ENCODE peak calls at places on chromosome 6, in five cellular contexts. T is heart left ventricle, B is omental fat pad, N is RWPE1, C is SW 1271. I is an unnamed sample.

GRCh38 chr6:145261758-145262157 is 473.6 kb downstream of the EPM2A start:
- DNase-seq in N (no peak), B (no peak), T (no peak), C (no peak), I (no peak)

GRCh38 chr6:145815875-145816274 is 1.3 kb upstream of the FBXO30 start:
- DNase-seq in N (no peak), T (peak), B (no peak), C (no peak), I (no peak)

GRCh38 chr6:97195117-97195516 is 87.9 kb downstream of the MMS22L start:
- DNase-seq in N (no peak), B (no peak), C (no peak), T (no peak), I (no peak)

GRCh38 chr6:84652356-84653026 is 111.9 kb downstream of the TBX18 start:
- DNase-seq in N (peak), T (no peak), C (peak), B (no peak), I (no peak)

GRCh38 chr6:26536571-26537159 is 1.5 kb upstream of the HMGN4 start:
- DNase-seq in N (no peak), B (no peak), C (no peak), T (no peak), I (no peak)

GRCh38 chr6:36851149-36851614 is 11.9 kb upstream of the CPNE5 start:
- DNase-seq in T (peak), C (no peak), B (no peak), N (peak), I (peak)

GRCh38 chr6:26309731-26310142 is 55.3 kb upstream of the BTN3A2 start:
- DNase-seq in B (no peak), C (peak), N (no peak), T (no peak), I (no peak)

GRCh38 chr6:29522241-29522640 is 34.5 kb upstream of the MAS1L start:
- DNase-seq in C (no peak), T (no peak), N (no peak), B (no peak), I (no peak)

GRCh38 chr6:122778961-122779671 is 400 bp upstream of the FABP7 start:
- DNase-seq in T (no peak), B (no peak), N (no peak), C (no peak), I (no peak)

GRCh38 chr6:158211273-158212055 is 43.3 kb downstream of the GTF2H5 start:
- DNase-seq in N (no peak), B (no peak), C (no peak), T (no peak), I (no peak)

GRCh38 chr6:89321571-89321970 is 6.5 kb upstream of the GABRR2 start:
- DNase-seq in B (no peak), C (no peak), T (no peak), N (no peak), I (no peak)

GRCh38 chr6:72916298-72916697 is 294.4 kb downstream of the KCNQ5 start:
- DNase-seq in N (no peak), T (no peak), B (no peak), C (no peak), I (no peak)

GRCh38 chr6:98384766-98385165 is 449.6 kb upstream of the POU3F2 start:
- DNase-seq in N (no peak), T (no peak), C (no peak), B (no peak), I (no peak)

GRCh38 chr6:41781302-41781711 is 725 bp downstream of the PRICKLE4 start:
- DNase-seq in C (no peak), T (peak), N (no peak), B (no peak), I (no peak)

GRCh38 chr6:170068496-170068895 is 222.4 kb downstream of the DLL1 start:
- DNase-seq in T (no peak), C (no peak), B (no peak), N (no peak), I (no peak)

GRCh38 chr6:5110246-5110645 is 25.1 kb downstream of the PPP1R3G start:
- DNase-seq in B (no peak), T (no peak), C (no peak), N (no peak), I (no peak)

GRCh38 chr6:31058128-31058894 is 48.0 kb downstream of the MUC22 start:
- DNase-seq in N (peak), B (no peak), C (peak), T (no peak), I (no peak)

GRCh38 chr6:42400031-42400760 is 51.5 kb downstream of the TRERF1 start:
- DNase-seq in B (no peak), N (no peak), C (no peak), T (no peak), I (no peak)

GRCh38 chr6:65595540-65595939 is 111.5 kb downstream of the EYS start:
- DNase-seq in C (no peak), T (no peak), N (no peak), B (no peak), I (no peak)

GRCh38 chr6:10880366-10880765 is 1.5 kb downstream of the GCM2 start:
- DNase-seq in B (no peak), N (no peak), C (no peak), T (no peak), I (no peak)

GRCh38 chr6:148984516-148985056 is 237.8 kb downstream of the UST start:
- DNase-seq in N (no peak), B (no peak), T (no peak), C (no peak), I (no peak)

GRCh38 chr6:44662461-44663121 is 275.1 kb downstream of the CDC5L start:
- DNase-seq in B (no peak), C (no peak), T (no peak), N (no peak), I (no peak)

GRCh38 chr6:1814279-1814678 is 204.6 kb downstream of the FOXC1 start:
- DNase-seq in C (no peak), N (no peak), T (no peak), B (no peak), I (no peak)

GRCh38 chr6:50816947-50817637 is 1.6 kb upstream of the TFAP2B start:
- DNase-seq in T (no peak), N (no peak), C (no peak), B (no peak), I (no peak)

GRCh38 chr6:3390698-3391097 is 66.2 kb downstream of the SLC22A23 start:
- DNase-seq in C (no peak), N (peak), T (peak), B (no peak), I (no peak)

GRCh38 chr6:11899645-11900044 is 112.5 kb upstream of the HIVEP1 start:
- DNase-seq in N (no peak), C (no peak), B (no peak), T (no peak), I (no peak)

GRCh38 chr6:75791881-75792280 is 42.8 kb downstream of the MYO6 start:
- DNase-seq in C (no peak), B (no peak), N (no peak), T (no peak), I (no peak)

GRCh38 chr6:158290659-158291058 is 21.6 kb upstream of the TULP4 start:
- DNase-seq in N (no peak), B (no peak), C (no peak), T (no peak), I (no peak)

GRCh38 chr6:47034919-47035318 is 7.2 kb downstream of the ADGRF1 start:
- DNase-seq in C (no peak), B (no peak), N (peak), T (peak), I (no peak)

GRCh38 chr6:115712562-115712961 is 348.1 kb downstream of the FRK start:
- DNase-seq in C (no peak), N (no peak), B (no peak), T (no peak), I (no peak)

GRCh38 chr6:2165216-2165725 is 80.1 kb downstream of the GMDS start:
- DNase-seq in T (no peak), N (no peak), B (no peak), C (no peak), I (no peak)

GRCh38 chr6:1860756-1861369 is 251.1 kb downstream of the FOXC1 start:
- DNase-seq in T (no peak), N (no peak), C (no peak), B (no peak), I (no peak)

GRCh38 chr6:17393335-17394191 is at the start of gene CAP2:
- DNase-seq in N (peak), B (peak), C (peak), T (peak), I (peak)

GRCh38 chr6:23308166-23308565 is 738.8 kb downstream of the HDGFL1 start:
- DNase-seq in B (no peak), N (no peak), C (no peak), T (no peak), I (no peak)

GRCh38 chr6:34834789-34835518 is 43.1 kb downstream of the BLTP3A start:
- DNase-seq in N (peak), B (no peak), T (no peak), C (no peak), I (no peak)

GRCh38 chr6:144006731-144007454 is 1.2 kb downstream of the PLAGL1 start:
- DNase-seq in T (no peak), N (no peak), B (no peak), C (no peak), I (no peak)

GRCh38 chr6:90003069-90003800 is 109.0 kb downstream of the GJA10 start:
- DNase-seq in C (no peak), B (no peak), T (no peak), N (peak), I (no peak)

GRCh38 chr6:107616776-107617175 is 126.9 kb downstream of the SOBP start:
- DNase-seq in N (no peak), T (no peak), B (no peak), C (no peak), I (no peak)

GRCh38 chr6:3855866-3856265 is 6.7 kb downstream of the FAM50B start:
- DNase-seq in N (no peak), T (no peak), C (no peak), B (no peak), I (no peak)